ENCODE peak calls at places on chromosomes 6 and 20, in ten cellular contexts. F, M, E, S, A, P, Y, W, U and T are unnamed samples.

GRCh38 chr6:18406955-18407738 is 20.0 kb downstream of the RNF144B start:
- DNase-seq in E (no peak), P (no peak), S (no peak), A (no peak), F (no peak), M (no peak), Y (no peak), W (no peak), U (no peak), T (no peak)

GRCh38 chr6:85372915-85373270 is 77.0 kb upstream of the NT5E start:
- DNase-seq in A (no peak), U (no peak), P (no peak), Y (no peak), F (no peak), E (no peak), S (no peak), M (no peak), W (no peak), T (no peak)

GRCh38 chr20:45934046-45934586 is 367 bp upstream of the PCIF1 start:
- DNase-seq in S (peak; percentile 74), Y (no peak), M (no peak), P (peak; percentile 70), E (peak; percentile 81), W (peak; percentile 71), F (peak; percentile 77), A (peak; percentile 73), U (peak; percentile 39), T (peak; percentile 48)

GRCh38 chr6:77038801-77039200 is 424.5 kb downstream of the HTR1B start:
- DNase-seq in M (no peak), P (no peak), Y (no peak), F (no peak), W (no peak), S (no peak), U (no peak), A (no peak), E (no peak), T (no peak)

GRCh38 chr6:163651910-163652309 is 237.4 kb downstream of the QKI start:
- DNase-seq in S (no peak), E (no peak), A (no peak), P (no peak), Y (no peak), W (no peak), F (no peak), M (no peak), U (no peak), T (no peak)

GRCh38 chr20:58712823-58713731 is 20.5 kb downstream of the NPEPL1 start:
- DNase-seq in P (peak; percentile 1), F (no peak), E (no peak), U (no peak), S (no peak), Y (no peak), M (no peak), W (peak; percentile 12), A (peak; percentile 11), T (no peak)

GRCh38 chr6:26017567-26017966 is 55.0 kb downstream of the TRIM38 start:
- DNase-seq in M (no peak), A (peak; percentile 86), W (peak; percentile 38), F (peak; percentile 72), E (peak; percentile 61), Y (peak; percentile 78), P (peak; percentile 73), U (peak; percentile 37), S (peak; percentile 78), T (peak; percentile 59)

GRCh38 chr6:73418081-73418741 is 23.6 kb downstream of the DDX43 start:
- DNase-seq in W (no peak), E (no peak), U (no peak), Y (no peak), F (no peak), P (no peak), M (no peak), A (no peak), S (no peak), T (no peak)

GRCh38 chr6:92887871-92888270 is 531.5 kb downstream of the EPHA7 start:
- DNase-seq in E (no peak), S (no peak), F (no peak), Y (no peak), U (no peak), P (no peak), W (no peak), A (no peak), M (no peak), T (no peak)

GRCh38 chr6:36924778-36925396 is 29.7 kb upstream of the PI16 start:
- DNase-seq in M (no peak), E (no peak), F (no peak), P (no peak), S (no peak), A (no peak), Y (no peak), W (no peak), U (no peak), T (no peak)

GRCh38 chr6:20487669-20488375 is 46.4 kb upstream of the CDKAL1 start:
- DNase-seq in F (no peak), A (no peak), W (no peak), S (no peak), U (no peak), Y (no peak), E (no peak), M (no peak), P (no peak), T (no peak)

DNA sequence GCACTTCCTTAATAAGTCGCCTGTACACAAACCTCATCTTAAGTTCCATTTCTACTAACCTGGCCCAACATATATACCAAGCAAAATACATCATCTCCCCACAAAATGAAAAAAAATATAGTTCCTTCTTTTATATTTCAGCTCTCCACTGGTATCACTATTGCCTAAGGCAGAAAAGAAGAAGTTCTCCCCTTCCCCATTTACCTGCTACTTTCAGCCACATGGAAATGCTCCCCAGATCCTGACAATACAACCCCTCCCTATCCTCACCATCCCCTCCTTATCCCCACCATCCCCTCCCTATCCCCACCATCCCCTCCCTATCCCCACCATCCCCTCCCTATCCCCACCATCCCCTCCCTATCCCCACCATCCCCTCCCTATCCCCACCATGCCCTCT is 175.7 kb downstream of the LINC00237 start:
- DNase-seq in A (no peak), P (no peak), U (no peak), W (no peak), E (no peak), F (no peak), S (no peak), M (no peak), Y (no peak), T (no peak)
- H3K27me3 ChIP-seq in A (no peaks in the 10 kb centered on the region), P (no peaks in the 10 kb centered on the region), U (no peaks in the 10 kb centered on the region), W (no peaks in the 10 kb centered on the region), E (no peaks in the 10 kb centered on the region), F (no peaks in the 10 kb centered on the region), S (peaks cover 12% of the 10 kb centered on the region), M (no peaks in the 10 kb centered on the region), Y (no peaks in the 10 kb centered on the region), T (peaks cover 1% of the 10 kb centered on the region)

DNA sequence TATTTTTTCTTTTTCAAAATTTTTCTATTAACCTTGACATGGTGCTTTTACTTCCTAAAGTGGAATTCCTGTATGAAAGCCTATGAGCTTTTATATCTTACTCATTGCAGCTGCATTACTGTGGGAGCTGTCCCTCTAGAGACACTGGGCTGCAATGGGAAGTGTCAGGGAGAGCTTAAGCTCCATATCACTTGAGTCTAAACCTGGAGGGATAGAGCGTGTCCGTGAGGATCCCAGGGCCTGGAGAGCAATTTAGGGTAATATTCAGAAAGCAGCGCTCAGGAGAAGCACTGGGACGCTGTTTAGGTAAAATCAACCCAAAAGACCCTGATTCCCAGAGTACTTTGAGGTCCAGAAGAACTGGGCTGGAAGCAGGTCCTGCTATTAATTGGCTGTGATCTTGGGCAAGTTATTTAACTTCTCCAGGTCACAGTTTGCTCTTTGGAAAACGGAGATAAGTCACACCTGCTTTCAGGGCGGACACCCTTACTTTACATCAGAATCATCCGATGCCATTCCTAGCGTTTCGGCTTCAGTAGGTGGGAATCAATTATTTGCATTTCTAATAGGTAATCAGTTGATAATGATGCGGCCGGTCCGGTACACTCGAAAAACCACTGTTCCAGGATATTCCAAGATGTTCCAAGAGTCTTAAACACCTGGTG is 628 bp upstream of the ERGIC3 start:
- DNase-seq in Y (no peak), S (no peak), M (no peak), F (peak; percentile 68), P (no peak), A (no peak), W (no peak), E (no peak), U (no peak), T (no peak)
- H3K4me3 ChIP-seq in Y (peak overlapping the region; percentile 62), S (peak overlapping the region; percentile 77), M (peak overlapping the region; percentile 92), F (peak overlapping the region; percentile 64), P (peak overlapping the region; percentile 96), A (peak overlapping the region; percentile 80), W (peak overlapping the region; percentile 83), E (peak overlapping the region; percentile 87), U (peak overlapping the region; percentile 87), T (peak overlapping the region; percentile 43)

GRCh38 chr20:48474022-48474421 is 353.8 kb downstream of the PREX1 start:
- DNase-seq in S (no peak), U (no peak), Y (no peak), P (no peak), F (no peak), E (no peak), A (no peak), M (no peak), W (no peak), T (no peak)
- H3K27me3 ChIP-seq in S (peaks cover 24% of the 10 kb centered on the region), U (peaks cover 11% of the 10 kb centered on the region), Y (no peaks in the 10 kb centered on the region), P (no peaks in the 10 kb centered on the region), F (no peaks in the 10 kb centered on the region), E (peaks cover 14% of the 10 kb centered on the region), A (no peaks in the 10 kb centered on the region), M (no peaks in the 10 kb centered on the region), W (no peaks in the 10 kb centered on the region), T (peaks cover 2% of the 10 kb centered on the region)

GRCh38 chr6:33320315-33321181 is 3.0 kb upstream of the ZBTB22 start:
- DNase-seq in F (peak; percentile 41), U (no peak), W (peak; percentile 44), Y (no peak), P (no peak), S (peak; percentile 69), M (no peak), E (no peak), A (peak; percentile 84), T (no peak)

GRCh38 chr6:33318426-33319073 is 1.0 kb upstream of the ZBTB22 start:
- DNase-seq in A (no peak), W (no peak), S (no peak), P (no peak), E (no peak), U (no peak), Y (no peak), F (no peak), M (no peak), T (no peak)

GRCh38 chr6:33323623-33323948 is 6.0 kb upstream of the ZBTB22 start:
- DNase-seq in U (no peak), S (no peak), P (no peak), F (peak; percentile 43), Y (no peak), W (no peak), A (no peak), E (no peak), M (no peak), T (no peak)

GRCh38 chr6:33319939-33320314 is 2.4 kb upstream of the ZBTB22 start:
- DNase-seq in P (no peak), S (no peak), E (no peak), Y (no peak), F (no peak), A (no peak), M (no peak), U (no peak), W (no peak), T (no peak)

DNA sequence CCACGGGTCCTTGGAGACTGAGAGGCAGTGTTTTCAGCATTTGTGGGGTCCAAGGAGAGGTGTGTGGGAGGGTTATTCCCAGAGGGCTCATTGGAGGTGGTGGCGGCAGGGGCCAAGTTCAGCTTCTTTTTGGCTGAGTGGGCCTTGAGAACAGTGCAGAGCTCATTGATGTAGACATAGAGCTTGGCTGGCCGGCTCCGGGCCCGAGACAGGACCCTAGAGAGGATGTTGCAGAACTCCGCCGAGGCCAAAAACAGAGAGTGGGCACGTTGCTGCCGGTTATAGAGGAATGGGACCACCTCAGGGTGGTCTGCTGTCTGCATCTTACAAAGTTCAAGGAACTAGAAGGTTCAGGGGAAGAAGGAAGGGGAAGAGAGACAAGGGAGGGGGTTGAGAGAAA is 3.7 kb upstream of the ZBTB22 start:
- DNase-seq in A (no peak), S (no peak), U (no peak), W (no peak), M (no peak), E (no peak), Y (no peak), P (no peak), F (no peak), T (no peak)
- H3K4me3 ChIP-seq in A (no peak overlapping the region), S (no peak overlapping the region), U (peak overlapping the region; percentile 88), W (no peak overlapping the region), M (peak overlapping the region; percentile 86), E (peak overlapping the region; percentile 71), Y (peak overlapping the region; percentile 98), P (peak overlapping the region; percentile 89), F (peak overlapping the region; percentile 80), T (peak overlapping the region; percentile 97)